ENCODE peak calls at places on chromosomes 6 and 20, in eight cellular contexts. U is HTR-8/SVneo; W is right atrium auricular region; E is stimulated activated CD4-positive, alpha-beta T cell treated with anti-CD3 and anti-CD28 coated beads, Interleukin-12 subunit alpha, Interleukin-12 subunit beta, amount 100 ng/mL, for 48 hours; O is lung microvascular endothelial cell; A is GM23338; C is activated T-cell treated with anti-CD3 and anti-CD28 coated beads for 24 hours; N is LHCN-M2. T is an unnamed sample.

GRCh38 chr20:59452856-59453255 is 151.5 kb upstream of the PHACTR3 start:
- DNase-seq in O (no peak), A (no peak), N (no peak), W (no peak), U (no peak), E (no peak), C (no peak), T (no peak)

GRCh38 chr6:159701413-159701999 is 8.5 kb upstream of the SOD2 start:
- DNase-seq in N (peak; percentile 95), W (no peak), E (no peak), O (peak; percentile 77), A (no peak), C (no peak), U (peak; percentile 60), T (no peak)

GRCh38 chr6:14286144-14286543 is 168.6 kb downstream of the CD83 start:
- DNase-seq in E (no peak), N (peak; percentile 93), A (peak; percentile 27), W (no peak), O (peak; percentile 58), C (no peak), U (peak; percentile 84), T (no peak)

GRCh38 chr20:59648720-59649119 is 44.4 kb downstream of the PHACTR3 start:
- DNase-seq in W (no peak), C (no peak), U (no peak), A (no peak), E (no peak), O (no peak), N (no peak), T (no peak)

GRCh38 chr6:20377623-20378265 is 23.9 kb upstream of the E2F3 start:
- DNase-seq in E (no peak), N (peak; percentile 49), A (no peak), O (peak; percentile 48), C (no peak), U (peak; percentile 56), W (no peak), T (no peak)

GRCh38 chr6:116714296-116714695 is 33.3 kb downstream of the KPNA5 start:
- DNase-seq in U (no peak), A (no peak), N (no peak), C (no peak), W (no peak), E (no peak), O (no peak), T (no peak)

GRCh38 chr20:37244572-37244957 is 17.0 kb downstream of the GHRH start:
- DNase-seq in W (no peak), E (no peak), N (no peak), C (no peak), A (no peak), U (no peak), O (no peak), T (no peak)

GRCh38 chr6:148502083-148502772 is 159.6 kb downstream of the SASH1 start:
- DNase-seq in U (no peak), N (peak; percentile 59), C (no peak), O (no peak), E (no peak), A (no peak), W (no peak), T (no peak)

GRCh38 chr6:35049346-35049745 is 91.8 kb downstream of the TCP11 start:
- DNase-seq in O (no peak), C (no peak), U (no peak), N (no peak), E (no peak), A (no peak), W (no peak), T (no peak)

GRCh38 chr20:37421988-37422387 is 76.0 kb downstream of the SRC start:
- DNase-seq in E (no peak), A (no peak), W (no peak), N (no peak), U (no peak), O (peak; percentile 43), C (no peak), T (no peak)

GRCh38 chr6:81697564-81697963 is 54.9 kb downstream of the TENT5A start:
- DNase-seq in A (no peak), O (no peak), W (no peak), E (no peak), U (no peak), C (no peak), N (peak; percentile 74), T (no peak)

GRCh38 chr6:147546501-147547368 is 38.2 kb downstream of the SAMD5 start:
- DNase-seq in E (no peak), U (no peak), C (no peak), A (no peak), O (no peak), W (no peak), N (no peak), T (no peak)

GRCh38 chr6:55953384-55953783 is 78.0 kb upstream of the BMP5 start:
- DNase-seq in W (no peak), U (peak; percentile 54), C (no peak), O (peak; percentile 18), N (peak; percentile 58), A (no peak), E (no peak), T (no peak)

GRCh38 chr20:37380864-37381579 is 35.1 kb downstream of the SRC start:
- DNase-seq in E (no peak), N (no peak), U (no peak), O (no peak), W (no peak), C (no peak), A (no peak), T (no peak)

GRCh38 chr20:36613974-36614373 is 8.4 kb downstream of the RAB5IF start:
- DNase-seq in N (no peak), O (no peak), U (no peak), A (no peak), W (no peak), C (no peak), E (no peak), T (no peak)

GRCh38 chr6:64715624-64716023 is 991.4 kb downstream of the EYS start:
- DNase-seq in A (no peak), W (no peak), C (no peak), U (no peak), O (no peak), E (no peak), N (no peak), T (no peak)

GRCh38 chr6:125082931-125083683 is 70.5 kb upstream of the TPD52L1 start:
- DNase-seq in E (no peak), A (no peak), N (no peak), W (no peak), C (no peak), U (no peak), O (no peak), T (no peak)

GRCh38 chr6:90375681-90376439 is 79.2 kb upstream of the BACH2 start:
- DNase-seq in E (no peak), N (peak; percentile 52), W (no peak), A (no peak), O (no peak), U (no peak), C (no peak), T (no peak)

GRCh38 chr6:43798688-43799444 is 28.9 kb downstream of the VEGFA start:
- DNase-seq in N (peak; percentile 89), E (no peak), A (no peak), O (peak; percentile 18), C (no peak), U (peak; percentile 73), W (peak; percentile 73), T (no peak)

GRCh38 chr6:163334264-163334663 is 80.3 kb upstream of the QKI start:
- DNase-seq in W (no peak), E (no peak), A (no peak), C (no peak), U (no peak), O (peak; percentile 73), N (no peak), T (no peak)

GRCh38 chr6:137800749-137801148 is 66.3 kb upstream of the TNFAIP3 start:
- DNase-seq in A (no peak), C (no peak), O (no peak), N (no peak), W (no peak), E (no peak), U (no peak), T (no peak)

GRCh38 chr20:12358006-12358654 is 440.4 kb downstream of the BTBD3 start:
- DNase-seq in W (no peak), E (no peak), U (no peak), N (no peak), A (peak; percentile 69), C (no peak), O (no peak), T (no peak)

GRCh38 chr6:52727908-52728307 is 35.4 kb downstream of the GSTA2 start:
- DNase-seq in E (no peak), C (no peak), U (no peak), N (no peak), O (no peak), W (no peak), A (no peak), T (no peak)

GRCh38 chr6:168501561-168501960 is 60.6 kb downstream of the SMOC2 start:
- DNase-seq in N (no peak), O (no peak), C (no peak), A (no peak), E (no peak), U (no peak), W (no peak), T (no peak)

GRCh38 chr20:4227085-4227821 is 211.9 kb upstream of the RNF24 start:
- DNase-seq in O (peak; percentile 27), E (no peak), U (no peak), C (no peak), A (peak; percentile 80), W (no peak), N (peak; percentile 62), T (no peak)

GRCh38 chr6:106974999-106975698 is 620 bp upstream of the CD24 start:
- DNase-seq in N (peak; percentile 27), A (peak; percentile 68), W (no peak), U (peak; percentile 15), O (peak; percentile 16), C (no peak), E (no peak), T (peak; percentile 44)

GRCh38 chr20:63577317-63577894 is 3.4 kb upstream of the HELZ2 start:
- DNase-seq in E (no peak), W (no peak), C (no peak), O (peak; percentile 74), N (no peak), A (no peak), U (no peak), T (no peak)

GRCh38 chr6:9437836-9438235 is 977.0 kb downstream of the TFAP2A start:
- DNase-seq in U (no peak), A (no peak), N (peak; percentile 35), O (no peak), E (no peak), W (no peak), C (no peak), T (no peak)

GRCh38 chr6:41518118-41518517 is 28.1 kb upstream of the FOXP4 start:
- DNase-seq in W (no peak), C (no peak), E (no peak), U (no peak), N (no peak), O (no peak), A (peak; percentile 81), T (no peak)

GRCh38 chr20:41336711-41337492 is 3.7 kb upstream of the LPIN3 start:
- DNase-seq in E (no peak), O (no peak), N (no peak), C (no peak), W (no peak), U (no peak), A (no peak), T (no peak)

T was measured in GM19239.